ENCODE peak calls at places on chromosomes 5 and 9, in seven cellular contexts. One of them, this sample, is unnamed. For H3K4me1, the result is how much of the 10 kb centered on the place peaks cover.

GRCh38 chr5:37184748-37185364 is 64.3 kb downstream of the CPLANE1 start:
- DNase-seq in left ventricle myocardium inferior: no peak
- DNase-seq in heart right ventricle: no peak
- DNase-seq in upper lobe of left lung: no peak
- DNase-seq in MM.1S: no peak
- DNase-seq in fibroblast of lung: no peak
- DNase-seq in psoas muscle: no peak
- DNase-seq in this sample: no peak

GRCh38 chr9:33320568-33321261 is 30.4 kb downstream of the NFX1 start:
- DNase-seq in MM.1S: no peak
- DNase-seq in upper lobe of left lung: no peak
- DNase-seq in psoas muscle: no peak
- DNase-seq in left ventricle myocardium inferior: no peak
- DNase-seq in fibroblast of lung: peak
- DNase-seq in heart right ventricle: no peak
- DNase-seq in this sample: peak

GRCh38 chr9:97573482-97574073 is 59.6 kb downstream of the TSTD2 start:
- DNase-seq in upper lobe of left lung: no peak
- DNase-seq in psoas muscle: no peak
- DNase-seq in left ventricle myocardium inferior: no peak
- DNase-seq in fibroblast of lung: no peak
- DNase-seq in MM.1S: no peak
- DNase-seq in heart right ventricle: no peak
- DNase-seq in this sample: peak

GRCh38 chr9:98034593-98035546 is 21.7 kb upstream of the NANS start:
- DNase-seq in upper lobe of left lung: no peak
- DNase-seq in psoas muscle: peak
- DNase-seq in MM.1S: peak
- DNase-seq in fibroblast of lung: peak
- DNase-seq in heart right ventricle: peak
- DNase-seq in left ventricle myocardium inferior: peak
- DNase-seq in this sample: peak

GRCh38 chr9:112446518-112446917 is 40.1 kb upstream of the KIAA1958 start:
- DNase-seq in MM.1S: no peak
- DNase-seq in heart right ventricle: no peak
- DNase-seq in left ventricle myocardium inferior: no peak
- DNase-seq in upper lobe of left lung: no peak
- DNase-seq in psoas muscle: no peak
- DNase-seq in fibroblast of lung: no peak
- DNase-seq in this sample: no peak

GRCh38 chr5:167511-167910 is 23.8 kb upstream of the LRRC14B start:
- DNase-seq in fibroblast of lung: no peak
- DNase-seq in left ventricle myocardium inferior: no peak
- DNase-seq in upper lobe of left lung: no peak
- DNase-seq in MM.1S: no peak
- DNase-seq in psoas muscle: no peak
- DNase-seq in heart right ventricle: no peak
- DNase-seq in this sample: no peak

GRCh38 chr5:41256400-41256799 is 43.1 kb upstream of the C6 start:
- DNase-seq in upper lobe of left lung: no peak
- DNase-seq in fibroblast of lung: peak
- DNase-seq in MM.1S: no peak
- DNase-seq in psoas muscle: no peak
- DNase-seq in heart right ventricle: no peak
- DNase-seq in left ventricle myocardium inferior: no peak
- DNase-seq in this sample: no peak

GRCh38 chr5:72835633-72836032 is 19.2 kb downstream of the TNPO1 start:
- DNase-seq in left ventricle myocardium inferior: no peak
- DNase-seq in upper lobe of left lung: no peak
- DNase-seq in fibroblast of lung: no peak
- DNase-seq in MM.1S: no peak
- DNase-seq in heart right ventricle: no peak
- DNase-seq in psoas muscle: no peak
- DNase-seq in this sample: no peak

GRCh38 chr9:130636648-130637020 is 27.8 kb upstream of the PRDM12 start:
- DNase-seq in MM.1S: no peak
- DNase-seq in psoas muscle: no peak
- DNase-seq in fibroblast of lung: no peak
- DNase-seq in left ventricle myocardium inferior: no peak
- DNase-seq in heart right ventricle: no peak
- DNase-seq in upper lobe of left lung: no peak
- DNase-seq in this sample: peak

GRCh38 chr5:71895546-71895945 is 176.5 kb downstream of the CARTPT start:
- DNase-seq in heart right ventricle: no peak
- DNase-seq in upper lobe of left lung: no peak
- DNase-seq in psoas muscle: no peak
- DNase-seq in fibroblast of lung: no peak
- DNase-seq in left ventricle myocardium inferior: no peak
- DNase-seq in MM.1S: no peak
- DNase-seq in this sample: no peak

GRCh38 chr5:16384222-16384621 is 81.4 kb downstream of the ZNF622 start:
- DNase-seq in psoas muscle: no peak
- DNase-seq in left ventricle myocardium inferior: no peak
- DNase-seq in upper lobe of left lung: no peak
- DNase-seq in MM.1S: no peak
- DNase-seq in heart right ventricle: no peak
- DNase-seq in fibroblast of lung: no peak
- DNase-seq in this sample: no peak

GRCh38 chr9:36559036-36559695 is 13.5 kb upstream of the MELK start:
- DNase-seq in upper lobe of left lung: no peak
- DNase-seq in psoas muscle: no peak
- DNase-seq in heart right ventricle: no peak
- DNase-seq in left ventricle myocardium inferior: no peak
- DNase-seq in MM.1S: no peak
- DNase-seq in fibroblast of lung: no peak
- DNase-seq in this sample: no peak

GRCh38 chr5:177404641-177405134 is 4.2 kb upstream of the PFN3 start:
- DNase-seq in heart right ventricle: no peak
- DNase-seq in psoas muscle: no peak
- DNase-seq in MM.1S: no peak
- DNase-seq in left ventricle myocardium inferior: no peak
- DNase-seq in fibroblast of lung: no peak
- DNase-seq in upper lobe of left lung: no peak
- DNase-seq in this sample: peak

GRCh38 chr5:172412724-172413260 is 41.5 kb downstream of the SH3PXD2B start:
- DNase-seq in heart right ventricle: peak
- DNase-seq in psoas muscle: peak
- DNase-seq in upper lobe of left lung: peak
- DNase-seq in fibroblast of lung: peak
- DNase-seq in left ventricle myocardium inferior: peak
- DNase-seq in MM.1S: no peak
- DNase-seq in this sample: peak

GRCh38 chr9:95641591-95641990 is 124.8 kb upstream of the PTCH1 start:
- DNase-seq in fibroblast of lung: peak
- DNase-seq in MM.1S: no peak
- DNase-seq in upper lobe of left lung: no peak
- DNase-seq in left ventricle myocardium inferior: no peak
- DNase-seq in psoas muscle: no peak
- DNase-seq in heart right ventricle: no peak
- DNase-seq in this sample: no peak

GRCh38 chr9:68808481-68808880 is 103.4 kb downstream of the PIP5K1B start:
- DNase-seq in left ventricle myocardium inferior: no peak
- DNase-seq in heart right ventricle: no peak
- DNase-seq in MM.1S: no peak
- DNase-seq in upper lobe of left lung: no peak
- DNase-seq in fibroblast of lung: no peak
- DNase-seq in psoas muscle: no peak
- DNase-seq in this sample: no peak

GRCh38 chr5:133754575-133755169 is 142.3 kb upstream of the FSTL4 start:
- DNase-seq in heart right ventricle: no peak
- DNase-seq in left ventricle myocardium inferior: no peak
- DNase-seq in MM.1S: peak
- DNase-seq in fibroblast of lung: peak
- DNase-seq in psoas muscle: no peak
- DNase-seq in upper lobe of left lung: no peak
- DNase-seq in this sample: no peak

GRCh38 chr5:80216753-80217596 is 38.9 kb downstream of the SERINC5 start:
- DNase-seq in heart right ventricle: peak
- DNase-seq in MM.1S: no peak
- DNase-seq in left ventricle myocardium inferior: peak
- DNase-seq in fibroblast of lung: no peak
- DNase-seq in upper lobe of left lung: no peak
- DNase-seq in psoas muscle: peak
- DNase-seq in this sample: peak

GRCh38 chr5:158758666-158759065 is 341.1 kb downstream of the EBF1 start:
- DNase-seq in heart right ventricle: no peak
- DNase-seq in psoas muscle: no peak
- DNase-seq in upper lobe of left lung: no peak
- DNase-seq in fibroblast of lung: no peak
- DNase-seq in MM.1S: no peak
- DNase-seq in left ventricle myocardium inferior: no peak
- DNase-seq in this sample: no peak

GRCh38 chr5:145941677-145942130 is 5.3 kb downstream of the SH3RF2 start:
- DNase-seq in fibroblast of lung: no peak
- DNase-seq in upper lobe of left lung: no peak
- DNase-seq in psoas muscle: no peak
- DNase-seq in heart right ventricle: no peak
- DNase-seq in MM.1S: no peak
- DNase-seq in left ventricle myocardium inferior: no peak
- DNase-seq in this sample: no peak

GRCh38 chr5:133783481-133783880 is 171.1 kb upstream of the FSTL4 start:
- DNase-seq in upper lobe of left lung: no peak
- DNase-seq in left ventricle myocardium inferior: no peak
- DNase-seq in fibroblast of lung: no peak
- DNase-seq in heart right ventricle: no peak
- DNase-seq in MM.1S: no peak
- DNase-seq in psoas muscle: no peak
- DNase-seq in this sample: no peak

GRCh38 chr5:75189353-75189752 is 47.3 kb downstream of the ANKRD31 start:
- DNase-seq in left ventricle myocardium inferior: no peak
- DNase-seq in MM.1S: no peak
- DNase-seq in upper lobe of left lung: no peak
- DNase-seq in psoas muscle: no peak
- DNase-seq in fibroblast of lung: no peak
- DNase-seq in heart right ventricle: no peak
- DNase-seq in this sample: no peak

GRCh38 chr5:112492291-112492690 is 73.2 kb upstream of the EPB41L4A start:
- DNase-seq in heart right ventricle: peak
- DNase-seq in MM.1S: peak
- DNase-seq in upper lobe of left lung: no peak
- DNase-seq in psoas muscle: peak
- DNase-seq in left ventricle myocardium inferior: peak
- DNase-seq in fibroblast of lung: peak
- DNase-seq in this sample: no peak

GRCh38 chr9:131982683-131983239 is 96.9 kb downstream of the MED27 start:
- DNase-seq in fibroblast of lung: no peak
- DNase-seq in upper lobe of left lung: no peak
- DNase-seq in left ventricle myocardium inferior: no peak
- DNase-seq in MM.1S: no peak
- DNase-seq in psoas muscle: no peak
- DNase-seq in heart right ventricle: no peak
- DNase-seq in this sample: no peak

GRCh38 chr9:89532478-89532877 is 34.6 kb upstream of the SEMA4D start:
- DNase-seq in left ventricle myocardium inferior: no peak
- DNase-seq in MM.1S: no peak
- DNase-seq in fibroblast of lung: no peak
- DNase-seq in upper lobe of left lung: no peak
- DNase-seq in heart right ventricle: no peak
- DNase-seq in psoas muscle: no peak
- DNase-seq in this sample: no peak

GRCh38 chr5:150219861-150220260 is 30.0 kb downstream of the SLC6A7 start:
- DNase-seq in left ventricle myocardium inferior: no peak
- DNase-seq in heart right ventricle: no peak
- DNase-seq in upper lobe of left lung: peak
- DNase-seq in fibroblast of lung: no peak
- DNase-seq in psoas muscle: no peak
- DNase-seq in MM.1S: no peak
- DNase-seq in this sample: no peak
- H3K4me1 ChIP-seq in left ventricle myocardium inferior: under half
- H3K4me1 ChIP-seq in heart right ventricle: under half
- H3K4me1 ChIP-seq in upper lobe of left lung: under half
- H3K4me1 ChIP-seq in fibroblast of lung: under half
- H3K4me1 ChIP-seq in psoas muscle: under half
- H3K4me1 ChIP-seq in MM.1S: under half
- H3K4me1 ChIP-seq in this sample: under half

GRCh38 chr9:70392189-70392588 is 22.3 kb downstream of the KLF9 start:
- DNase-seq in MM.1S: no peak
- DNase-seq in left ventricle myocardium inferior: no peak
- DNase-seq in fibroblast of lung: peak
- DNase-seq in heart right ventricle: no peak
- DNase-seq in psoas muscle: no peak
- DNase-seq in upper lobe of left lung: no peak
- DNase-seq in this sample: no peak
- TF ChIP-seq CTCF in MM.1S: peak
- TF ChIP-seq CTCF in left ventricle myocardium inferior: peak
- TF ChIP-seq CTCF in fibroblast of lung: peak
- TF ChIP-seq CTCF in heart right ventricle: peak
- TF ChIP-seq CTCF in psoas muscle: peak
- TF ChIP-seq CTCF in upper lobe of left lung: no peak
- TF ChIP-seq CTCF in this sample: no peak

GRCh38 chr5:139705655-139706587 is 57.8 kb downstream of the CXXC5 start:
- DNase-seq in heart right ventricle: no peak
- DNase-seq in MM.1S: no peak
- DNase-seq in fibroblast of lung: no peak
- DNase-seq in left ventricle myocardium inferior: no peak
- DNase-seq in psoas muscle: no peak
- DNase-seq in upper lobe of left lung: no peak
- DNase-seq in this sample: no peak
- H3K4me1 ChIP-seq in heart right ventricle: under half
- H3K4me1 ChIP-seq in MM.1S: under half
- H3K4me1 ChIP-seq in fibroblast of lung: under half
- H3K4me1 ChIP-seq in left ventricle myocardium inferior: under half
- H3K4me1 ChIP-seq in psoas muscle: under half
- H3K4me1 ChIP-seq in upper lobe of left lung: under half
- H3K4me1 ChIP-seq in this sample: under half

GRCh38 chr5:153626836-153627235 is 136.4 kb downstream of the GRIA1 start:
- DNase-seq in heart right ventricle: no peak
- DNase-seq in fibroblast of lung: no peak
- DNase-seq in MM.1S: peak
- DNase-seq in left ventricle myocardium inferior: no peak
- DNase-seq in upper lobe of left lung: no peak
- DNase-seq in psoas muscle: no peak
- DNase-seq in this sample: no peak

GRCh38 chr5:153629496-153629895 is 139.0 kb downstream of the GRIA1 start:
- DNase-seq in upper lobe of left lung: no peak
- DNase-seq in left ventricle myocardium inferior: no peak
- DNase-seq in MM.1S: no peak
- DNase-seq in heart right ventricle: no peak
- DNase-seq in fibroblast of lung: peak
- DNase-seq in psoas muscle: no peak
- DNase-seq in this sample: no peak

GRCh38 chr5:153630546-153630945 is 140.1 kb downstream of the GRIA1 start:
- DNase-seq in MM.1S: no peak
- DNase-seq in fibroblast of lung: no peak
- DNase-seq in left ventricle myocardium inferior: no peak
- DNase-seq in heart right ventricle: no peak
- DNase-seq in psoas muscle: no peak
- DNase-seq in upper lobe of left lung: no peak
- DNase-seq in this sample: no peak

GRCh38 chr5:153625826-153626354 is 135.4 kb downstream of the GRIA1 start:
- DNase-seq in left ventricle myocardium inferior: no peak
- DNase-seq in heart right ventricle: no peak
- DNase-seq in fibroblast of lung: no peak
- DNase-seq in psoas muscle: no peak
- DNase-seq in upper lobe of left lung: no peak
- DNase-seq in MM.1S: no peak
- DNase-seq in this sample: no peak

DNA sequence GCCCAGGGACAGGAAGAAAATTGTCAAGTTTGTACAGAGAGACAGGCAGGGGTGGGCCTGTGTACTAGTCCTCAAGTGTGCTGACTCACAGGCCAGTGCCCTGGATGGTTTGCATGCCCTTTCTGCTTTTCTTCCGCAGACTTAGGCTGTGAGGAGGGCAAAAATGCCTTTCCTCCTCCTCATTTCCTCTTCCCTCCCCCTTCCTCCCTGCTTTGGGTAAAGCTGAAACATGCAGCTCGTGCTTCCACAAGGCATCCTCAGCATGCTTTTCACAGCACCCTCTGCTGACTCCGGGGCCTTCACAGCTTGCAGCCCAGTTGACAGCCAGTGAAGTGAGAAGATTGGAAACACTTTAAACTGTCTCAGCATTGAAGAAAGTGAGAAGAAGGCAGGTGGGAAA is 138.6 kb downstream of the GRIA1 start:
- DNase-seq in fibroblast of lung: peak
- DNase-seq in psoas muscle: no peak
- DNase-seq in left ventricle myocardium inferior: peak
- DNase-seq in heart right ventricle: no peak
- DNase-seq in MM.1S: peak
- DNase-seq in upper lobe of left lung: no peak
- DNase-seq in this sample: peak
- TF ChIP-seq CTCF in fibroblast of lung: peak
- TF ChIP-seq CTCF in psoas muscle: no peak
- TF ChIP-seq CTCF in left ventricle myocardium inferior: peak
- TF ChIP-seq CTCF in heart right ventricle: peak
- TF ChIP-seq CTCF in MM.1S: peak
- TF ChIP-seq CTCF in upper lobe of left lung: no peak
- TF ChIP-seq CTCF in this sample: peak

This sample was measured in tibial artery.